ENCODE peak calls at places on chromosomes 11 and 22, in seven cellular contexts. F is lower lobe of right lung; Y is activated CD8-positive, alpha-beta T cell treated with anti-CD3 and anti-CD28 coated beads for 36 hours; S is left lobe of liver; N is natural killer cell; P is activated naive CD8-positive, alpha-beta T cell treated with anti-CD3 and anti-CD28 coated beads, Interleukin-2, amount 50 U/mL, for 24 hours; O is thoracic aorta. H is an unnamed sample.

GRCh38 chr11:33631749-33632091 is 68.9 kb downstream of the C11orf91 start:
- ATAC-seq in S (no peak), F (no peak), P (no peak), Y (no peak), N (no peak), O (no peak), H (no peak)

GRCh38 chr11:18230859-18231258 is 5.7 kb downstream of the SAA4 start:
- ATAC-seq in S (peak; percentile 80), Y (no peak), F (no peak), N (no peak), O (no peak), P (no peak), H (no peak)

GRCh38 chr11:86484164-86484794 is 109.6 kb downstream of the CCDC81 start:
- ATAC-seq in N (no peak), P (no peak), S (no peak), Y (no peak), F (peak; percentile 41), O (peak; percentile 62), H (no peak)

GRCh38 chr11:92480519-92480918 is 255.9 kb downstream of the FAT3 start:
- ATAC-seq in F (no peak), Y (no peak), O (no peak), S (no peak), P (no peak), N (no peak), H (no peak)

GRCh38 chr22:22057617-22058378 is 75.2 kb upstream of the TOP3B start:
- ATAC-seq in Y (no peak), F (no peak), O (no peak), N (no peak), S (no peak), P (no peak), H (no peak)

GRCh38 chr22:25744694-25745093 is 2.7 kb downstream of the MYO18B start:
- ATAC-seq in Y (no peak), N (no peak), F (no peak), P (no peak), O (no peak), S (no peak), H (no peak)

GRCh38 chr11:75526192-75526541 is 426 bp upstream of the GDPD5 start:
- ATAC-seq in P (no peak), O (no peak), S (no peak), F (no peak), N (no peak), Y (no peak), H (no peak)

GRCh38 chr11:126328444-126328843 is 24.6 kb downstream of the DCPS start:
- ATAC-seq in S (peak; percentile 54), F (no peak), N (no peak), P (no peak), O (no peak), Y (no peak), H (no peak)

GRCh38 chr22:30270841-30271240 is 4.2 kb upstream of the OSM start:
- ATAC-seq in N (no peak), P (no peak), S (peak; percentile 64), Y (no peak), F (peak; percentile 60), O (no peak), H (no peak)

H was measured in activated T-helper 17 cell treated with anti-CD3 and anti-CD28 coated beads, Interleukin-2, amount 50 U/mL, for 72 hours.